ENCODE peak calls at places on chromosomes 5 and 9, in six cellular contexts. D is amniotic stem cell; M is HT-29; Z is Calu3; F is activated CD4-positive, alpha-beta T cell treated with anti-CD3 and anti-CD28 coated beads, Interleukin-2, amount 50 U/mL, for 4 hours; L is mesenchymal stem cell. H is an unnamed sample.

GRCh38 chr5:140608730-140609520 is 24.1 kb downstream of the CD14 start:
- DNase-seq in D (no peak), M (peak; percentile 88), Z (peak; percentile 55), F (no peak), L (no peak), H (no peak)

GRCh38 chr9:69171049-69171448 is 3.0 kb upstream of the TJP2 start:
- DNase-seq in D (no peak), M (no peak), Z (peak; percentile 38), F (no peak), L (no peak), H (peak; percentile 50)

GRCh38 chr5:85293139-85293785 is 908.6 kb upstream of the EDIL3 start:
- DNase-seq in D (no peak), M (no peak), Z (peak; percentile 39), F (no peak), L (peak; percentile 32), H (peak; percentile 47)

GRCh38 chr5:10690460-10690859 is 70.6 kb downstream of the DAP start:
- DNase-seq in D (no peak), M (no peak), Z (no peak), F (no peak), L (no peak), H (no peak)

GRCh38 chr5:82384025-82384750 is 106.0 kb upstream of the RPS23 start:
- DNase-seq in D (no peak), M (no peak), Z (no peak), F (no peak), L (no peak), H (no peak)

GRCh38 chr5:141878186-141878770 is at the start of gene PCDH1:
- DNase-seq in D (no peak), M (peak; percentile 69), Z (peak; percentile 69), F (no peak), L (peak; percentile 29), H (peak; percentile 72)

GRCh38 chr5:108143581-108143980 is 238.3 kb downstream of the FBXL17 start:
- DNase-seq in D (no peak), M (no peak), Z (no peak), F (no peak), L (peak; percentile 34), H (no peak)

GRCh38 chr9:81716409-81716808 is 27.1 kb upstream of the TLE1 start:
- DNase-seq in D (no peak), M (no peak), Z (no peak), F (no peak), L (no peak), H (no peak)

GRCh38 chr5:135436856-135437795 is 10.0 kb downstream of the DCANP1 start:
- DNase-seq in D (no peak), M (no peak), Z (no peak), F (no peak), L (no peak), H (no peak)

GRCh38 chr5:79938468-79938867 is 52.6 kb downstream of the MTX3 start:
- DNase-seq in D (no peak), M (no peak), Z (no peak), F (no peak), L (no peak), H (no peak)

H was measured in hepatocyte.